ENCODE peak calls at places on chromosomes 12 and 14, in six cellular contexts. L, R, T, Q, Z and D are unnamed samples.
A peak's percentile ranks its signal among the peaks of the same experiment; 100 is the strongest.

GRCh38 chr12:56159482-56160105 is 1.4 kb downstream of the MYL6 start:
- DNase-seq in L (no peak), R (no peak), T (no peak), Q (no peak), Z (no peak), D (no peak)

GRCh38 chr14:25094171-25094907 is 44.4 kb upstream of the STXBP6 start:
- DNase-seq in L (no peak), R (no peak), T (no peak), Q (no peak), Z (no peak), D (no peak)

GRCh38 chr14:34120185-34120977 is 169.5 kb upstream of the EGLN3 start:
- DNase-seq in L (no peak), R (no peak), T (no peak), Q (no peak), Z (no peak), D (no peak)

GRCh38 chr12:91893476-91893875 is 252.2 kb downstream of the BTG1 start:
- DNase-seq in L (no peak), R (no peak), T (peak; percentile 28), Q (no peak), Z (no peak), D (no peak)

GRCh38 chr14:61585598-61586538 is 109.4 kb upstream of the HIF1A start:
- DNase-seq in L (no peak), R (no peak), T (no peak), Q (no peak), Z (peak; percentile 77), D (no peak)

GRCh38 chr12:1855241-1855640 is 34.9 kb downstream of the LRTM2 start:
- DNase-seq in L (no peak), R (no peak), T (no peak), Q (no peak), Z (peak; percentile 20), D (no peak)

GRCh38 chr12:13692332-13692731 is 289.1 kb downstream of the GRIN2B start:
- DNase-seq in L (no peak), R (no peak), T (no peak), Q (no peak), Z (no peak), D (no peak)

GRCh38 chr12:57248934-57249742 is 1.8 kb downstream of the STAC3 start:
- DNase-seq in L (no peak), R (no peak), T (no peak), Q (no peak), Z (no peak), D (no peak)

GRCh38 chr12:66644151-66644550 is 34.7 kb downstream of the GRIP1 start:
- DNase-seq in L (no peak), R (no peak), T (no peak), Q (no peak), Z (no peak), D (no peak)

GRCh38 chr12:4024701-4025419 is 151.7 kb upstream of the PARP11 start:
- DNase-seq in L (no peak), R (no peak), T (no peak), Q (no peak), Z (no peak), D (peak; percentile 99)

GRCh38 chr14:49879683-49880204 is 13.1 kb upstream of the ARF6 start:
- DNase-seq in L (peak; percentile 55), R (no peak), T (peak; percentile 62), Q (peak; percentile 70), Z (peak; percentile 75), D (no peak)

GRCh38 chr12:104121001-104121400 is 17.0 kb downstream of the NFYB start:
- DNase-seq in L (peak; percentile 86), R (no peak), T (no peak), Q (no peak), Z (peak; percentile 57), D (no peak)

GRCh38 chr12:63889721-63890509 is 45.4 kb downstream of the SRGAP1 start:
- DNase-seq in L (no peak), R (no peak), T (peak; percentile 79), Q (no peak), Z (peak; percentile 26), D (no peak)

GRCh38 chr14:74573421-74574091 is 38.5 kb downstream of the LTBP2 start:
- DNase-seq in L (no peak), R (peak; percentile 74), T (peak; percentile 44), Q (no peak), Z (no peak), D (no peak)

GRCh38 chr14:31884776-31885379 is 192.2 kb upstream of the ARHGAP5 start:
- DNase-seq in L (no peak), R (no peak), T (no peak), Q (no peak), Z (peak; percentile 13), D (no peak)

GRCh38 chr14:32078030-32078793 is 1.1 kb downstream of the ARHGAP5 start:
- DNase-seq in L (peak; percentile 47), R (no peak), T (peak; percentile 19), Q (peak; percentile 63), Z (peak; percentile 57), D (no peak)

GRCh38 chr12:68423175-68423574 is 91.0 kb upstream of the MDM1 start:
- DNase-seq in L (peak; percentile 76), R (no peak), T (no peak), Q (no peak), Z (peak; percentile 58), D (no peak)

GRCh38 chr14:87994974-87995373 is 2.0 kb upstream of the GALC start:
- DNase-seq in L (no peak), R (no peak), T (no peak), Q (peak; percentile 53), Z (peak; percentile 14), D (no peak)

GRCh38 chr12:125132698-125133400 is 67.6 kb downstream of the AACS start:
- DNase-seq in L (no peak), R (no peak), T (no peak), Q (no peak), Z (no peak), D (no peak)

GRCh38 chr14:50524071-50524470 is 8.3 kb downstream of the MAP4K5 start:
- DNase-seq in L (no peak), R (no peak), T (no peak), Q (no peak), Z (no peak), D (no peak)

GRCh38 chr14:51457858-51458562 is 193.7 kb upstream of the FRMD6 start:
- DNase-seq in L (no peak), R (no peak), T (peak; percentile 51), Q (no peak), Z (no peak), D (no peak)

GRCh38 chr14:24312736-24313507 is 1.6 kb downstream of the LTB4R start:
- DNase-seq in L (no peak), R (no peak), T (no peak), Q (no peak), Z (peak; percentile 49), D (no peak)

GRCh38 chr14:68925373-68925772 is 53.7 kb downstream of the ACTN1 start:
- DNase-seq in L (no peak), R (no peak), T (no peak), Q (no peak), Z (no peak), D (no peak)
- H3K4me3 ChIP-seq in L (no peak overlapping the region), R (no peak overlapping the region), T (no peak overlapping the region), Q (no peak overlapping the region), Z (no peak overlapping the region), D (no peak overlapping the region)

GRCh38 chr14:91336093-91336450 is 81.5 kb downstream of the CCDC88C start:
- DNase-seq in L (no peak), R (no peak), T (no peak), Q (no peak), Z (no peak), D (no peak)

GRCh38 chr14:91338369-91338768 is 79.3 kb downstream of the CCDC88C start:
- DNase-seq in L (no peak), R (no peak), T (no peak), Q (no peak), Z (peak; percentile 60), D (no peak)

GRCh38 chr14:91339606-91340369 is 77.8 kb downstream of the CCDC88C start:
- DNase-seq in L (no peak), R (no peak), T (no peak), Q (no peak), Z (no peak), D (no peak)

GRCh38 chr14:91339076-91339475 is 78.5 kb downstream of the CCDC88C start:
- DNase-seq in L (no peak), R (no peak), T (no peak), Q (no peak), Z (no peak), D (no peak)

DNA sequence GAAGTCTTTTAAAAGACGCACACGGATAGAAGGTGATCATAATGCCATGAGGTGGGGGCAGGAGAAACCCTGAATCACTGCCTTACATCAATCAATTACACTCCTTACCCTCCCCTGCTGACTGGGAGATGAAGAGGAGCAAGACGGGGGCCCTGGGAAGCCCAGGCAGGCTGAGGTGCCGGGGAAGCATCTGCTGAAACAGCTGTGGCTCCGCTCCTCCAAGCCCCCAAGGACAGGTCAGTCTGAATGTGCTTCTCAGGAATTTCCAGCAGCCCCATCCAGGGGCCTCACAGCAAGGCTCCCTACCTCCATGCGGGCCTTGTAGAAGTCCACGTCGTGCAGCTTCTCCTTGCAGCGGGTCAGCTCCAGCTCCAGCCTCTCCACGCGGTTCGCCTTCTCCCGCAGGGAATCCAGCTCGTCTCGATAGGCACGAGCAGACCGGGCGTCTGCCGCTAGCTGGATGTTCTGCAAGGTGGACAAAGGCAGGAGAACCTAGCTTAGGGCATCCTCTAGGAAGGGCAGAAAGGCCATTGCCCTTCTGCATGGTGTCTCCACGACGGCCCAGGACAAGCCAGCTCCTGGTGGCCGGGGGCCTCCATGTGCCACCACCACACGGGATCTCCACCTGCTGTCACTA is 79.8 kb downstream of the CCDC88C start:
- DNase-seq in L (no peak), R (no peak), T (no peak), Q (no peak), Z (no peak), D (no peak)
- H3K36me3 ChIP-seq in L (peaks cover 35% of the 10 kb centered on the region), R (peaks cover 47% of the 10 kb centered on the region), T (no peaks in the 10 kb centered on the region), Q (peaks cover 44% of the 10 kb centered on the region), Z (no peaks in the 10 kb centered on the region), D (peaks cover 49% of the 10 kb centered on the region)

GRCh38 chr12:114683709-114684097 is 272 bp downstream of the TBX3 start:
- DNase-seq in L (no peak), R (no peak), T (no peak), Q (no peak), Z (no peak), D (no peak)

GRCh38 chr12:114684870-114685273 is 897 bp upstream of the TBX3 start:
- DNase-seq in L (no peak), R (no peak), T (no peak), Q (no peak), Z (no peak), D (no peak)

GRCh38 chr12:114685320-114685781 is 1.4 kb upstream of the TBX3 start:
- DNase-seq in L (no peak), R (no peak), T (no peak), Q (no peak), Z (no peak), D (no peak)

GRCh38 chr12:114682920-114683708 is 861 bp downstream of the TBX3 start:
- DNase-seq in L (peak; percentile 6), R (no peak), T (peak; percentile 58), Q (no peak), Z (no peak), D (no peak)

GRCh38 chr12:114684098-114684869 is at the start of gene TBX3:
- DNase-seq in L (peak; percentile 99), R (peak; percentile 98), T (peak; percentile 96), Q (peak; percentile 43), Z (peak; percentile 99), D (peak; percentile 92)
- H3K4me3 ChIP-seq in L (peak within 1 kb of the TSS; percentile 56), R (peak within 1 kb of the TSS; percentile 55), T (peak within 1 kb of the TSS; percentile 65), Q (no peak within 1 kb of the TSS), Z (peak within 1 kb of the TSS; percentile 73), D (peak within 1 kb of the TSS; percentile 70)

DNA sequence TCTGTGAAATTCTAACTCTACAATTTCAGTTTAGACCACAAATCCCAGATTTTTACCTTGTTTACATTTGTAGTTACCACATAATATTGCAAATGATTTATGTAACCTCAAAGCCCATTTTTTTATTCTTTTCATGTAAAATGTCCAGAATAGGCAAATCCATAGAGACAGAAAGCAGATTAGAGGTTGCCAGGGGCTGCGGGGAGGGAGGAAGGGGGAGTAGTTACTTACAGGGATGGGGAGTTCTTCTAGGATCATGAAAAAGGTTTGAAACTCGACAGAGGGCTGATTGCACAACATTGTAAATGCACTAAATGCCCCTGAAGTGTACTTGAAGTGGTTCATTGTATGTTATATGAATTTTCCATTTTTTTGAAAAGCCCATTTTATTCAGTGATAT is 66.5 kb downstream of the PPP2R5C start:
- DNase-seq in L (no peak), R (no peak), T (no peak), Q (no peak), Z (peak; percentile 44), D (no peak)
- H3K36me3 ChIP-seq in L (peaks cover 6% of the 10 kb centered on the region), R (peaks cover 26% of the 10 kb centered on the region), T (no peaks in the 10 kb centered on the region), Q (peaks cover 10% of the 10 kb centered on the region), Z (no peaks in the 10 kb centered on the region), D (peaks cover 21% of the 10 kb centered on the region)